ENCODE peak calls at places on chromosomes 11 and 22, in five cellular contexts. W is GM23248; J is CD8-positive, alpha-beta T cell; N is left ventricle myocardium inferior; Q is hepatocyte. S is an unnamed sample. For H3K4me1, the result is how much of the 10 kb centered on the place peaks cover.

GRCh38 chr22:21928048-21928447 is 24.6 kb downstream of the PPM1F start:
- DNase-seq in W (no peak), J (no peak), N (no peak), Q (no peak), S (no peak)

GRCh38 chr11:269146-269890 is 8.9 kb upstream of the NLRP6 start:
- DNase-seq in W (peak), J (peak), N (no peak), Q (no peak), S (no peak)

GRCh38 chr22:42799462-42800405 is 57.3 kb downstream of the ARFGAP3 start:
- DNase-seq in W (peak), J (no peak), N (no peak), Q (no peak), S (no peak)

GRCh38 chr11:72738199-72739141 is 13.7 kb downstream of the ARAP1 start:
- DNase-seq in W (peak), J (no peak), N (no peak), Q (peak), S (no peak)

GRCh38 chr11:4654635-4655335 is 11.0 kb downstream of the OR51E1 start:
- DNase-seq in W (no peak), J (no peak), N (no peak), Q (no peak), S (no peak)

GRCh38 chr11:82229346-82229745 is 504.3 kb downstream of the FAM181B start:
- DNase-seq in W (peak), J (no peak), N (no peak), Q (peak), S (no peak)

GRCh38 chr22:19766506-19767426 is 6.2 kb downstream of the TBX1 start:
- DNase-seq in W (peak), J (peak), N (peak), Q (peak), S (no peak)

GRCh38 chr11:65499713-65500261 is 942 bp downstream of the MALAT1 start:
- DNase-seq in W (no peak), J (no peak), N (no peak), Q (no peak), S (no peak)

GRCh38 chr11:102664001-102664752 is 39.0 kb upstream of the MMP20 start:
- DNase-seq in W (peak), J (no peak), N (no peak), Q (no peak), S (no peak)

GRCh38 chr11:69253028-69253427 is 40.9 kb upstream of the MYEOV start:
- DNase-seq in W (peak), J (no peak), N (no peak), Q (no peak), S (no peak)

GRCh38 chr11:134425816-134426536 is 13.9 kb upstream of the B3GAT1 start:
- DNase-seq in W (no peak), J (no peak), N (no peak), Q (no peak), S (no peak)

GRCh38 chr11:119218141-119218878 is 12.2 kb downstream of the CBL start:
- DNase-seq in W (peak), J (no peak), N (no peak), Q (peak), S (no peak)

GRCh38 chr11:76073716-76074115 is 132.6 kb downstream of the WNT11 start:
- DNase-seq in W (peak), J (no peak), N (no peak), Q (no peak), S (no peak)

GRCh38 chr11:64251986-64252837 is 882 bp downstream of the PLCB3 start:
- DNase-seq in W (peak), J (no peak), N (peak), Q (peak), S (no peak)

GRCh38 chr22:49904040-49904369 is 14.2 kb downstream of the ALG12 start:
- DNase-seq in W (no peak), J (no peak), N (no peak), Q (no peak), S (no peak)

GRCh38 chr11:2517386-2518064 is 72.7 kb downstream of the KCNQ1 start:
- DNase-seq in W (no peak), J (peak), N (peak), Q (no peak), S (no peak)

GRCh38 chr22:30566125-30566524 is 8.3 kb downstream of the GAL3ST1 start:
- DNase-seq in W (no peak), J (no peak), N (no peak), Q (peak), S (no peak)

GRCh38 chr11:12137938-12138731 is 27.7 kb downstream of the MICAL2 start:
- DNase-seq in W (peak), J (no peak), N (no peak), Q (no peak), S (peak)

GRCh38 chr11:33594188-33594587 is 106.4 kb downstream of the C11orf91 start:
- DNase-seq in W (no peak), J (no peak), N (no peak), Q (no peak), S (no peak)

GRCh38 chr22:36184433-36185035 is 17.1 kb downstream of the APOL4 start:
- DNase-seq in W (peak), J (no peak), N (no peak), Q (no peak), S (no peak)

GRCh38 chr11:15714641-15715399 is 600.1 kb downstream of the INSC start:
- DNase-seq in W (no peak), J (no peak), N (no peak), Q (no peak), S (no peak)

GRCh38 chr11:85685820-85686459 is at the start of gene CCDC89:
- DNase-seq in W (peak), J (no peak), N (peak), Q (peak), S (peak)

GRCh38 chr11:103016031-103016430 is 60.5 kb upstream of the MMP13 start:
- DNase-seq in W (no peak), J (no peak), N (no peak), Q (no peak), S (no peak)

DNA sequence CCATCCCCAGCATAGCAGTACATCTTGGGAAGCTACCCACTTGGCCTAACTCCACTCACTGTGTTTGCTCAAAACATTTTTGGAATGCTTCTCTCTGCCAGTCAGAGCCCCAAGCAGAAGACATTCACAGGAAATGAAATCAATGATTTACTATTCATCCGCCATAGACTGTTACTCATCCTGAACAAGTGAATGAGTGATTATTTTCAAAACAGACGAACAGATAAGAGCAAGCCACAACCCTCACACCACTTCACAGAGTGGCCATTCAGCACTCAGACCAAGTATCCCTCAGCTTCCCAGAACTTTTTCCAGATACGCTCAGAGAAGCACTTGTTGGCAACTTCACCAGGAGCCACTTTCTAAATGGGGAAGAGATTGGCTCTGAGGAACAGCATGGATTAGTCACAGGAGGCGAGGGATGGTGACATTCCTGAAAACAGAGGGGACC is 13.0 kb upstream of the UBASH3B start:
- DNase-seq in W (peak), J (no peak), N (no peak), Q (peak), S (no peak)
- H3K4me3 ChIP-seq in W (no peak), J (no peak), N (no peak), Q (no peak), S (peak)

GRCh38 chr22:23232094-23232905 is 52.0 kb downstream of the BCR start:
- DNase-seq in W (no peak), J (no peak), N (no peak), Q (no peak), S (no peak)

GRCh38 chr22:23233084-23233501 is 52.8 kb downstream of the BCR start:
- DNase-seq in W (peak), J (no peak), N (peak), Q (no peak), S (no peak)

GRCh38 chr22:23235425-23235824 is 55.1 kb downstream of the BCR start:
- DNase-seq in W (no peak), J (no peak), N (no peak), Q (no peak), S (no peak)

GRCh38 chr22:23234409-23235161 is 54.3 kb downstream of the BCR start:
- DNase-seq in W (no peak), J (no peak), N (no peak), Q (no peak), S (no peak)

GRCh38 chr22:23233746-23234408 is 53.6 kb downstream of the BCR start:
- DNase-seq in W (peak), J (no peak), N (peak), Q (peak), S (no peak)
- H3K4me1 ChIP-seq in W (under half), J (half or more), N (half or more), Q (under half), S (half or more)

GRCh38 chr22:24436553-24436952 is 9.2 kb downstream of the ADORA2A start:
- DNase-seq in W (no peak), J (no peak), N (no peak), Q (no peak), S (no peak)
- H3K27ac ChIP-seq in W (peak), J (no peak), N (peak), Q (no peak), S (no peak)

GRCh38 chr11:61007383-61007970 is 36.0 kb downstream of the CD6 start:
- DNase-seq in W (peak), J (no peak), N (no peak), Q (peak), S (no peak)
- H3K4me3 ChIP-seq in W (no peak), J (no peak), N (peak), Q (peak), S (peak)

DNA sequence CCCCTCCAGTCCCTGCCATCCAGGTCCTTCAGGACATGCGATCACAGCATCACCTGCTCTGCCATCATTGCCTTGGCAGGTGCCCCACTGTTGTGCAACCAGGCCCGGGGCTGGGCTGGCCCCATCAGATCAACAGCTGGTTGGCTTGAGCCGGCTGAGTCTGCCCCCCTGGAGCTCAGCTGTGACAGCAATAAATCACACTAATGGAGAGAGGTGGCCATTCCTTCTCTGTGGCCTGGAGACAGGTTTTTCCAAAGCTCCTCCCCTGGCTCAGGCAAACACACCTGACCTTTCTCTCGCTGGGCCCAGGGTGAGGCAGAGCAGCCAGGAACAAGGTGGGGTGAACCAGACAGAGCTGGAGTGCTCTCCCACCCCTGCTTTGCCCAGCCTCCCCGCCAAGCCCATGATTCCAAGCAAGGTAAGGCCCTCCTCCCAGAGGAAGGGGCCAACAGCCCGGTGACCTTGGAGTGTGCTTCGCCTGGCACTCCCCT is 8.9 kb upstream of the FXYD2 start:
- DNase-seq in W (no peak), J (peak), N (no peak), Q (peak), S (no peak)
- H3K4me1 ChIP-seq in W (under half), J (under half), N (under half), Q (under half), S (under half)

GRCh38 chr22:38756631-38757463 is 1.0 kb upstream of the SUN2 start:
- DNase-seq in W (peak), J (no peak), N (no peak), Q (no peak), S (no peak)
- H3K27ac ChIP-seq in W (no peak), J (peak), N (peak), Q (peak), S (peak)

GRCh38 chr11:132351050-132351449 is 980.6 kb downstream of the NTM start:
- DNase-seq in W (no peak), J (no peak), N (no peak), Q (no peak), S (no peak)
- H3K4me3 ChIP-seq in W (no peak), J (no peak), N (no peak), Q (no peak), S (no peak)

DNA sequence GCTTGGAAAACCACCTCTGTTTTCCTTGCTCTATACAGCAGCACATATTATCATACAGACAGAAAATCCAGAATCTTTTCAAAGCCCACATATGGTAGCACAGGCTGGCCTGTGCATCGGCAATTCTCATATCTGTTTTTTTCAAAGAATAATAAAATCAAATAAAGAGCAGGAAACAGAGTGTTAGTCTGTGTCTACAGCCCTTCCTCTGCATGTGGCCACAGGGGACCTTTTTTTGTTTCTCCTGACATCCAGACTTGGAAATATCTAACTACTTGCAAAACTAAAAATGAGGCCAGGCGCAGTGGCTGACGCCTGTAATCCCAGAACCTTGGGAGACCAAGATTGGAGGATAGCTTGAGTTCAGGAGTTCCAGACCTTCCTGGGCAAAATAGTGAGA is 20.3 kb downstream of the LAYN start:
- DNase-seq in W (no peak), J (no peak), N (no peak), Q (no peak), S (no peak)
- H3K4me1 ChIP-seq in W (half or more), J (under half), N (under half), Q (under half), S (under half)

S was measured in thoracic aorta.